ENCODE peak calls at places on chromosomes 6 and 20, in nine cellular contexts. One of them, this sample, is unnamed.

GRCh38 chr6:108589244-108589730 is 28.6 kb downstream of the FOXO3 start:
- DNase-seq in NAMALWA: peak
- DNase-seq in fibroblast of mammary gland: peak
- DNase-seq in K562: peak
- DNase-seq in activated CD8-positive, alpha-beta memory T cell treated with anti-CD3 and anti-CD28 coated beads for 48 hours: no peak
- DNase-seq in memory B cell: no peak
- DNase-seq in suprapubic skin: peak
- DNase-seq in ovary: peak
- DNase-seq in activated B cell treated with CpG ODN at 0.5 μM for 24 hours: no peak
- DNase-seq in this sample: peak

GRCh38 chr20:25280051-25280573 is 32.2 kb downstream of the PYGB start:
- DNase-seq in NAMALWA: peak
- DNase-seq in fibroblast of mammary gland: no peak
- DNase-seq in ovary: no peak
- DNase-seq in activated CD8-positive, alpha-beta memory T cell treated with anti-CD3 and anti-CD28 coated beads for 48 hours: no peak
- DNase-seq in memory B cell: no peak
- DNase-seq in activated B cell treated with CpG ODN at 0.5 μM for 24 hours: peak
- DNase-seq in K562: no peak
- DNase-seq in suprapubic skin: peak
- DNase-seq in this sample: peak

GRCh38 chr6:47788498-47788884 is 6.7 kb downstream of the OPN5 start:
- DNase-seq in suprapubic skin: no peak
- DNase-seq in memory B cell: no peak
- DNase-seq in K562: no peak
- DNase-seq in activated CD8-positive, alpha-beta memory T cell treated with anti-CD3 and anti-CD28 coated beads for 48 hours: no peak
- DNase-seq in ovary: no peak
- DNase-seq in NAMALWA: no peak
- DNase-seq in fibroblast of mammary gland: peak
- DNase-seq in activated B cell treated with CpG ODN at 0.5 μM for 24 hours: no peak
- DNase-seq in this sample: no peak

GRCh38 chr6:43668151-43669028 is 19.2 kb downstream of the MRPS18A start:
- DNase-seq in memory B cell: peak
- DNase-seq in ovary: no peak
- DNase-seq in activated B cell treated with CpG ODN at 0.5 μM for 24 hours: peak
- DNase-seq in NAMALWA: peak
- DNase-seq in K562: peak
- DNase-seq in activated CD8-positive, alpha-beta memory T cell treated with anti-CD3 and anti-CD28 coated beads for 48 hours: peak
- DNase-seq in fibroblast of mammary gland: peak
- DNase-seq in suprapubic skin: no peak
- DNase-seq in this sample: peak

GRCh38 chr6:16318538-16318937 is 80.2 kb downstream of the GMPR start:
- DNase-seq in memory B cell: no peak
- DNase-seq in ovary: no peak
- DNase-seq in suprapubic skin: no peak
- DNase-seq in fibroblast of mammary gland: peak
- DNase-seq in activated CD8-positive, alpha-beta memory T cell treated with anti-CD3 and anti-CD28 coated beads for 48 hours: no peak
- DNase-seq in NAMALWA: no peak
- DNase-seq in activated B cell treated with CpG ODN at 0.5 μM for 24 hours: no peak
- DNase-seq in K562: no peak
- DNase-seq in this sample: no peak

GRCh38 chr6:96014846-96015245 is 928 bp upstream of the FUT9 start:
- DNase-seq in fibroblast of mammary gland: no peak
- DNase-seq in NAMALWA: no peak
- DNase-seq in activated CD8-positive, alpha-beta memory T cell treated with anti-CD3 and anti-CD28 coated beads for 48 hours: no peak
- DNase-seq in suprapubic skin: no peak
- DNase-seq in K562: no peak
- DNase-seq in memory B cell: no peak
- DNase-seq in ovary: no peak
- DNase-seq in activated B cell treated with CpG ODN at 0.5 μM for 24 hours: no peak
- DNase-seq in this sample: no peak

GRCh38 chr20:57654363-57654997 is 34.3 kb upstream of the ZBP1 start:
- DNase-seq in fibroblast of mammary gland: peak
- DNase-seq in NAMALWA: peak
- DNase-seq in activated B cell treated with CpG ODN at 0.5 μM for 24 hours: peak
- DNase-seq in K562: peak
- DNase-seq in ovary: peak
- DNase-seq in memory B cell: peak
- DNase-seq in suprapubic skin: peak
- DNase-seq in activated CD8-positive, alpha-beta memory T cell treated with anti-CD3 and anti-CD28 coated beads for 48 hours: peak
- DNase-seq in this sample: peak

GRCh38 chr6:123888779-123889513 is 85.3 kb downstream of the NKAIN2 start:
- DNase-seq in activated B cell treated with CpG ODN at 0.5 μM for 24 hours: no peak
- DNase-seq in activated CD8-positive, alpha-beta memory T cell treated with anti-CD3 and anti-CD28 coated beads for 48 hours: no peak
- DNase-seq in K562: no peak
- DNase-seq in ovary: no peak
- DNase-seq in fibroblast of mammary gland: no peak
- DNase-seq in memory B cell: no peak
- DNase-seq in suprapubic skin: no peak
- DNase-seq in NAMALWA: no peak
- DNase-seq in this sample: no peak

GRCh38 chr6:2245954-2246863 is 804 bp upstream of the GMDS start:
- DNase-seq in NAMALWA: peak
- DNase-seq in suprapubic skin: no peak
- DNase-seq in activated B cell treated with CpG ODN at 0.5 μM for 24 hours: peak
- DNase-seq in memory B cell: no peak
- DNase-seq in fibroblast of mammary gland: peak
- DNase-seq in ovary: peak
- DNase-seq in K562: peak
- DNase-seq in activated CD8-positive, alpha-beta memory T cell treated with anti-CD3 and anti-CD28 coated beads for 48 hours: no peak
- DNase-seq in this sample: peak

GRCh38 chr20:50376888-50377459 is 133.2 kb upstream of the PTPN1 start:
- DNase-seq in memory B cell: no peak
- DNase-seq in fibroblast of mammary gland: no peak
- DNase-seq in activated B cell treated with CpG ODN at 0.5 μM for 24 hours: no peak
- DNase-seq in NAMALWA: no peak
- DNase-seq in ovary: no peak
- DNase-seq in activated CD8-positive, alpha-beta memory T cell treated with anti-CD3 and anti-CD28 coated beads for 48 hours: no peak
- DNase-seq in suprapubic skin: no peak
- DNase-seq in K562: no peak
- DNase-seq in this sample: no peak

GRCh38 chr6:12069891-12070529 is 57.9 kb downstream of the HIVEP1 start:
- DNase-seq in activated CD8-positive, alpha-beta memory T cell treated with anti-CD3 and anti-CD28 coated beads for 48 hours: no peak
- DNase-seq in ovary: no peak
- DNase-seq in suprapubic skin: no peak
- DNase-seq in memory B cell: no peak
- DNase-seq in NAMALWA: no peak
- DNase-seq in activated B cell treated with CpG ODN at 0.5 μM for 24 hours: no peak
- DNase-seq in fibroblast of mammary gland: no peak
- DNase-seq in K562: no peak
- DNase-seq in this sample: no peak

GRCh38 chr6:18302561-18303439 is 38.5 kb upstream of the DEK start:
- DNase-seq in K562: peak
- DNase-seq in suprapubic skin: no peak
- DNase-seq in activated B cell treated with CpG ODN at 0.5 μM for 24 hours: no peak
- DNase-seq in NAMALWA: peak
- DNase-seq in activated CD8-positive, alpha-beta memory T cell treated with anti-CD3 and anti-CD28 coated beads for 48 hours: no peak
- DNase-seq in fibroblast of mammary gland: peak
- DNase-seq in memory B cell: no peak
- DNase-seq in ovary: no peak
- DNase-seq in this sample: no peak

GRCh38 chr20:13526551-13526950 is 112.2 kb downstream of the TASP1 start:
- DNase-seq in fibroblast of mammary gland: peak
- DNase-seq in activated B cell treated with CpG ODN at 0.5 μM for 24 hours: no peak
- DNase-seq in NAMALWA: no peak
- DNase-seq in suprapubic skin: no peak
- DNase-seq in ovary: no peak
- DNase-seq in memory B cell: no peak
- DNase-seq in activated CD8-positive, alpha-beta memory T cell treated with anti-CD3 and anti-CD28 coated beads for 48 hours: no peak
- DNase-seq in K562: no peak
- DNase-seq in this sample: no peak

GRCh38 chr6:126112171-126112632 is 125.9 kb downstream of the TRMT11 start:
- DNase-seq in fibroblast of mammary gland: peak
- DNase-seq in K562: peak
- DNase-seq in memory B cell: no peak
- DNase-seq in activated B cell treated with CpG ODN at 0.5 μM for 24 hours: no peak
- DNase-seq in activated CD8-positive, alpha-beta memory T cell treated with anti-CD3 and anti-CD28 coated beads for 48 hours: no peak
- DNase-seq in ovary: no peak
- DNase-seq in suprapubic skin: no peak
- DNase-seq in NAMALWA: no peak
- DNase-seq in this sample: no peak

GRCh38 chr20:25654487-25654886 is 30.7 kb upstream of the NANP start:
- DNase-seq in suprapubic skin: no peak
- DNase-seq in activated B cell treated with CpG ODN at 0.5 μM for 24 hours: no peak
- DNase-seq in ovary: no peak
- DNase-seq in activated CD8-positive, alpha-beta memory T cell treated with anti-CD3 and anti-CD28 coated beads for 48 hours: no peak
- DNase-seq in memory B cell: no peak
- DNase-seq in NAMALWA: no peak
- DNase-seq in fibroblast of mammary gland: no peak
- DNase-seq in K562: no peak
- DNase-seq in this sample: no peak

GRCh38 chr6:111845441-111845871 is 27.8 kb downstream of the FYN start:
- DNase-seq in activated CD8-positive, alpha-beta memory T cell treated with anti-CD3 and anti-CD28 coated beads for 48 hours: no peak
- DNase-seq in suprapubic skin: no peak
- DNase-seq in memory B cell: no peak
- DNase-seq in fibroblast of mammary gland: no peak
- DNase-seq in ovary: no peak
- DNase-seq in activated B cell treated with CpG ODN at 0.5 μM for 24 hours: peak
- DNase-seq in NAMALWA: no peak
- DNase-seq in K562: peak
- DNase-seq in this sample: no peak

GRCh38 chr20:46672543-46673148 is 16.6 kb downstream of the TP53RK start:
- DNase-seq in suprapubic skin: no peak
- DNase-seq in fibroblast of mammary gland: no peak
- DNase-seq in NAMALWA: no peak
- DNase-seq in ovary: no peak
- DNase-seq in memory B cell: no peak
- DNase-seq in K562: no peak
- DNase-seq in activated B cell treated with CpG ODN at 0.5 μM for 24 hours: no peak
- DNase-seq in activated CD8-positive, alpha-beta memory T cell treated with anti-CD3 and anti-CD28 coated beads for 48 hours: no peak
- DNase-seq in this sample: no peak

GRCh38 chr6:17615794-17616193 is 15.7 kb downstream of the FAM8A1 start:
- DNase-seq in activated B cell treated with CpG ODN at 0.5 μM for 24 hours: no peak
- DNase-seq in suprapubic skin: no peak
- DNase-seq in activated CD8-positive, alpha-beta memory T cell treated with anti-CD3 and anti-CD28 coated beads for 48 hours: no peak
- DNase-seq in fibroblast of mammary gland: no peak
- DNase-seq in NAMALWA: no peak
- DNase-seq in memory B cell: no peak
- DNase-seq in ovary: no peak
- DNase-seq in K562: no peak
- DNase-seq in this sample: no peak

GRCh38 chr6:16872543-16873230 is 111.4 kb upstream of the ATXN1 start:
- DNase-seq in ovary: no peak
- DNase-seq in suprapubic skin: no peak
- DNase-seq in NAMALWA: no peak
- DNase-seq in activated CD8-positive, alpha-beta memory T cell treated with anti-CD3 and anti-CD28 coated beads for 48 hours: no peak
- DNase-seq in K562: no peak
- DNase-seq in activated B cell treated with CpG ODN at 0.5 μM for 24 hours: no peak
- DNase-seq in fibroblast of mammary gland: no peak
- DNase-seq in memory B cell: no peak
- DNase-seq in this sample: no peak

GRCh38 chr6:12636336-12636735 is 80.2 kb upstream of the PHACTR1 start:
- DNase-seq in fibroblast of mammary gland: no peak
- DNase-seq in NAMALWA: peak
- DNase-seq in memory B cell: no peak
- DNase-seq in activated CD8-positive, alpha-beta memory T cell treated with anti-CD3 and anti-CD28 coated beads for 48 hours: no peak
- DNase-seq in suprapubic skin: no peak
- DNase-seq in ovary: no peak
- DNase-seq in activated B cell treated with CpG ODN at 0.5 μM for 24 hours: no peak
- DNase-seq in K562: no peak
- DNase-seq in this sample: no peak

GRCh38 chr6:107585815-107586435 is 96.0 kb downstream of the SOBP start:
- DNase-seq in suprapubic skin: no peak
- DNase-seq in activated CD8-positive, alpha-beta memory T cell treated with anti-CD3 and anti-CD28 coated beads for 48 hours: no peak
- DNase-seq in K562: no peak
- DNase-seq in NAMALWA: no peak
- DNase-seq in memory B cell: no peak
- DNase-seq in activated B cell treated with CpG ODN at 0.5 μM for 24 hours: no peak
- DNase-seq in ovary: no peak
- DNase-seq in fibroblast of mammary gland: no peak
- DNase-seq in this sample: no peak

GRCh38 chr20:61559706-61560315 is 307.8 kb downstream of the CDH4 start:
- DNase-seq in suprapubic skin: no peak
- DNase-seq in ovary: no peak
- DNase-seq in activated B cell treated with CpG ODN at 0.5 μM for 24 hours: no peak
- DNase-seq in memory B cell: no peak
- DNase-seq in K562: no peak
- DNase-seq in fibroblast of mammary gland: no peak
- DNase-seq in NAMALWA: no peak
- DNase-seq in activated CD8-positive, alpha-beta memory T cell treated with anti-CD3 and anti-CD28 coated beads for 48 hours: no peak
- DNase-seq in this sample: no peak

GRCh38 chr20:51497542-51498467 is 44.7 kb downstream of the NFATC2 start:
- DNase-seq in NAMALWA: peak
- DNase-seq in memory B cell: no peak
- DNase-seq in activated B cell treated with CpG ODN at 0.5 μM for 24 hours: peak
- DNase-seq in ovary: no peak
- DNase-seq in K562: no peak
- DNase-seq in activated CD8-positive, alpha-beta memory T cell treated with anti-CD3 and anti-CD28 coated beads for 48 hours: no peak
- DNase-seq in suprapubic skin: peak
- DNase-seq in fibroblast of mammary gland: no peak
- DNase-seq in this sample: peak

GRCh38 chr6:150334790-150335783 is 33.7 kb upstream of the IYD start:
- DNase-seq in activated CD8-positive, alpha-beta memory T cell treated with anti-CD3 and anti-CD28 coated beads for 48 hours: no peak
- DNase-seq in fibroblast of mammary gland: peak
- DNase-seq in NAMALWA: peak
- DNase-seq in activated B cell treated with CpG ODN at 0.5 μM for 24 hours: no peak
- DNase-seq in suprapubic skin: no peak
- DNase-seq in K562: peak
- DNase-seq in ovary: no peak
- DNase-seq in memory B cell: peak
- DNase-seq in this sample: peak

GRCh38 chr6:125611573-125612399 is 137.6 kb upstream of the HEY2 start:
- DNase-seq in K562: no peak
- DNase-seq in NAMALWA: no peak
- DNase-seq in fibroblast of mammary gland: no peak
- DNase-seq in activated B cell treated with CpG ODN at 0.5 μM for 24 hours: no peak
- DNase-seq in suprapubic skin: no peak
- DNase-seq in ovary: no peak
- DNase-seq in activated CD8-positive, alpha-beta memory T cell treated with anti-CD3 and anti-CD28 coated beads for 48 hours: no peak
- DNase-seq in memory B cell: no peak
- DNase-seq in this sample: peak

GRCh38 chr6:7389162-7389450 is 436 bp downstream of the CAGE1 start:
- DNase-seq in fibroblast of mammary gland: peak
- DNase-seq in memory B cell: no peak
- DNase-seq in ovary: no peak
- DNase-seq in activated CD8-positive, alpha-beta memory T cell treated with anti-CD3 and anti-CD28 coated beads for 48 hours: no peak
- DNase-seq in K562: peak
- DNase-seq in suprapubic skin: no peak
- DNase-seq in activated B cell treated with CpG ODN at 0.5 μM for 24 hours: no peak
- DNase-seq in NAMALWA: no peak
- DNase-seq in this sample: no peak

GRCh38 chr20:48862279-48862678 is 34.5 kb upstream of the PREX1 start:
- DNase-seq in activated B cell treated with CpG ODN at 0.5 μM for 24 hours: no peak
- DNase-seq in fibroblast of mammary gland: no peak
- DNase-seq in NAMALWA: no peak
- DNase-seq in memory B cell: no peak
- DNase-seq in ovary: no peak
- DNase-seq in K562: no peak
- DNase-seq in suprapubic skin: no peak
- DNase-seq in activated CD8-positive, alpha-beta memory T cell treated with anti-CD3 and anti-CD28 coated beads for 48 hours: no peak
- DNase-seq in this sample: no peak

GRCh38 chr6:6918216-6918983 is 189.4 kb upstream of the RREB1 start:
- DNase-seq in activated B cell treated with CpG ODN at 0.5 μM for 24 hours: no peak
- DNase-seq in fibroblast of mammary gland: peak
- DNase-seq in suprapubic skin: no peak
- DNase-seq in activated CD8-positive, alpha-beta memory T cell treated with anti-CD3 and anti-CD28 coated beads for 48 hours: peak
- DNase-seq in NAMALWA: peak
- DNase-seq in K562: peak
- DNase-seq in ovary: no peak
- DNase-seq in memory B cell: no peak
- DNase-seq in this sample: no peak

GRCh38 chr20:11158146-11158545 is 484.3 kb upstream of the JAG1 start:
- DNase-seq in suprapubic skin: no peak
- DNase-seq in ovary: no peak
- DNase-seq in fibroblast of mammary gland: no peak
- DNase-seq in activated B cell treated with CpG ODN at 0.5 μM for 24 hours: no peak
- DNase-seq in activated CD8-positive, alpha-beta memory T cell treated with anti-CD3 and anti-CD28 coated beads for 48 hours: no peak
- DNase-seq in NAMALWA: no peak
- DNase-seq in memory B cell: no peak
- DNase-seq in K562: no peak
- DNase-seq in this sample: no peak

GRCh38 chr6:2872417-2873358 is 30.4 kb downstream of the SERPINB9 start:
- DNase-seq in suprapubic skin: no peak
- DNase-seq in activated CD8-positive, alpha-beta memory T cell treated with anti-CD3 and anti-CD28 coated beads for 48 hours: no peak
- DNase-seq in ovary: no peak
- DNase-seq in K562: no peak
- DNase-seq in NAMALWA: no peak
- DNase-seq in fibroblast of mammary gland: no peak
- DNase-seq in activated B cell treated with CpG ODN at 0.5 μM for 24 hours: no peak
- DNase-seq in memory B cell: no peak
- DNase-seq in this sample: peak

GRCh38 chr6:131807644-131808459 is at the start of gene ENPP1:
- DNase-seq in activated B cell treated with CpG ODN at 0.5 μM for 24 hours: peak
- DNase-seq in memory B cell: peak
- DNase-seq in activated CD8-positive, alpha-beta memory T cell treated with anti-CD3 and anti-CD28 coated beads for 48 hours: peak
- DNase-seq in NAMALWA: no peak
- DNase-seq in K562: peak
- DNase-seq in suprapubic skin: peak
- DNase-seq in fibroblast of mammary gland: peak
- DNase-seq in ovary: peak
- DNase-seq in this sample: peak